ENCODE peak calls at places on chromosomes 6 and 20, in six cellular contexts. N is keratinocyte, R is mammary epithelial cell, P is neural progenitor cell, E is IMR-90, V is HCT116. Q is an unnamed sample.

GRCh38 chr6:159107451-159108260 is 61.5 kb upstream of the FNDC1 start:
- DNase-seq in N (no peak), R (no peak), P (no peak), E (no peak), V (no peak), Q (no peak)

GRCh38 chr6:7267521-7268091 is 45.4 kb downstream of the SSR1 start:
- DNase-seq in N (peak), R (peak), P (no peak), E (peak), V (peak), Q (peak)

GRCh38 chr20:36312724-36313441 is 6.7 kb downstream of the DLGAP4 start:
- DNase-seq in N (no peak), R (no peak), P (no peak), E (no peak), V (no peak), Q (no peak)

GRCh38 chr6:166553563-166554271 is 32.8 kb downstream of the RAMACL start:
- DNase-seq in N (peak), R (peak), P (no peak), E (peak), V (no peak), Q (peak)

GRCh38 chr20:45218636-45219035 is 2.5 kb upstream of the SEMG2 start:
- DNase-seq in N (no peak), R (no peak), P (no peak), E (no peak), V (no peak), Q (no peak)

GRCh38 chr6:151320140-151320539 is 71.2 kb downstream of the ZBTB2 start:
- DNase-seq in N (no peak), R (no peak), P (no peak), E (no peak), V (no peak), Q (no peak)

GRCh38 chr6:111713196-111713705 is 107.6 kb upstream of the TRAF3IP2 start:
- DNase-seq in N (no peak), R (no peak), P (no peak), E (no peak), V (no peak), Q (no peak)

GRCh38 chr6:118630067-118630466 is 21.3 kb downstream of the CEP85L start:
- DNase-seq in N (no peak), R (no peak), P (no peak), E (no peak), V (no peak), Q (no peak)

GRCh38 chr20:4937422-4938319 is 63.6 kb downstream of the SLC23A2 start:
- DNase-seq in N (no peak), R (no peak), P (no peak), E (peak), V (no peak), Q (no peak)

GRCh38 chr6:134678436-134678889 is 271.4 kb downstream of the ALDH8A1 start:
- DNase-seq in N (no peak), R (no peak), P (no peak), E (peak), V (no peak), Q (peak)

GRCh38 chr20:48983423-48984400 is 62.2 kb downstream of the ARFGEF2 start:
- DNase-seq in N (peak), R (peak), P (no peak), E (peak), V (no peak), Q (peak)

GRCh38 chr6:20969551-20969950 is 435.3 kb downstream of the CDKAL1 start:
- DNase-seq in N (no peak), R (peak), P (no peak), E (no peak), V (no peak), Q (no peak)

GRCh38 chr20:22411568-22412450 is 172.6 kb downstream of the FOXA2 start:
- DNase-seq in N (no peak), R (no peak), P (no peak), E (no peak), V (no peak), Q (peak)

GRCh38 chr6:16286151-16286522 is 47.8 kb downstream of the GMPR start:
- DNase-seq in N (no peak), R (no peak), P (peak), E (peak), V (peak), Q (no peak)

GRCh38 chr20:44537993-44538392 is 16.1 kb upstream of the SERINC3 start:
- DNase-seq in N (no peak), R (no peak), P (no peak), E (peak), V (no peak), Q (no peak)

GRCh38 chr6:76448109-76448508 is 375.6 kb upstream of the IMPG1 start:
- DNase-seq in N (no peak), R (no peak), P (no peak), E (no peak), V (no peak), Q (no peak)

GRCh38 chr6:87697581-87698552 is 4.2 kb downstream of the AKIRIN2 start:
- DNase-seq in N (no peak), R (peak), P (peak), E (peak), V (no peak), Q (peak)

GRCh38 chr6:111696814-111697213 is 91.1 kb upstream of the TRAF3IP2 start:
- DNase-seq in N (no peak), R (no peak), P (no peak), E (no peak), V (no peak), Q (no peak)

GRCh38 chr6:34243901-34244884 is 4.6 kb downstream of the SMIM29 start:
- DNase-seq in N (peak), R (peak), P (no peak), E (peak), V (peak), Q (peak)

GRCh38 chr6:16712931-16713484 is 48.3 kb downstream of the ATXN1 start:
- DNase-seq in N (peak), R (peak), P (no peak), E (peak), V (peak), Q (peak)

GRCh38 chr6:63816401-63816975 is 180.9 kb downstream of the PHF3 start:
- DNase-seq in N (no peak), R (no peak), P (no peak), E (no peak), V (no peak), Q (no peak)

DNA sequence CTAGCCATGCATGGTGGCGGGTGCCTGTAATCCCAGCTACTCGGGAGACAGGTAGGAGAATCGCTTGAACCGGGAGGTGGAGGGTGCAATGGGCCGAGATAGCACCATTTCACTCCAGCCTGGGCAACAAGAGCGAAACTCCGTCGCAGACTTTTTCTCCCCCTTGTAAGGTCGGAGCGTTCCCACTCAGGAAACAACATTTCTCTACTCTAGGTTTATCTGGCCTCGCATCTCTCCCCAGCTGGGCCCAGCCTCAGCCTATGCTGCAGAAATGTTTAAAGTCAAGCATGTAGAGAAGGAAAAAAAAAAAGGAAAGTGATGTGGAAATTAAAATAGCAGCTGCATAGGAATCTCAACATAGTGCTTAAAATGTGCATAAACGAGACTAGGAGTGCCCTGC is 172.3 kb downstream of the TRIM27 start:
- DNase-seq in N (no peak), R (no peak), P (no peak), E (no peak), V (no peak), Q (no peak)
- TF ChIP-seq CTCF in N (no peak), R (no peak), P (no peak), E (no peak), V (no peak), Q (no peak)

GRCh38 chr6:35719407-35719829 is 17.4 kb upstream of the ARMC12 start:
- DNase-seq in N (no peak), R (no peak), P (no peak), E (no peak), V (no peak), Q (no peak)
- H3K4me2 ChIP-seq in N (no peak), R (no peak), P (peak), E (peak), V (no peak), Q (peak)

DNA sequence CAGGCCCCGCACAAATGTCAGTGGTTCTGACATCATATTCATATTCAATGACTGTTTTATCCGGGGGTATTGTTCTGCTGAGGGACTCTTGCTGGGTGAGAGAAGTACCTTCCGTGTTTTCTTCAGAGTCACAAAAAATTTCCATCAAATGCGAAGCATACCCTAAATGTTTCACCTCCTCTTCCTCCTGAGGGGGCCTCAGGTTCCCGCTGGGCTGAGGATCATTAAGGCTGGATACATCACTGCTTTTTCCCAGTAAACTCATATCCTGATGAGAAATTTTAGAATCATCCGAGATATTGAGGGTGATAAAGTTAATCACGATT is 42.8 kb downstream of the IL20RA start:
- DNase-seq in N (no peak), R (no peak), P (no peak), E (no peak), V (no peak), Q (no peak)
- H3K9ac ChIP-seq in N (no peak), R (no peak), P (no peak), E (no peak), V (peak), Q (no peak)

DNA sequence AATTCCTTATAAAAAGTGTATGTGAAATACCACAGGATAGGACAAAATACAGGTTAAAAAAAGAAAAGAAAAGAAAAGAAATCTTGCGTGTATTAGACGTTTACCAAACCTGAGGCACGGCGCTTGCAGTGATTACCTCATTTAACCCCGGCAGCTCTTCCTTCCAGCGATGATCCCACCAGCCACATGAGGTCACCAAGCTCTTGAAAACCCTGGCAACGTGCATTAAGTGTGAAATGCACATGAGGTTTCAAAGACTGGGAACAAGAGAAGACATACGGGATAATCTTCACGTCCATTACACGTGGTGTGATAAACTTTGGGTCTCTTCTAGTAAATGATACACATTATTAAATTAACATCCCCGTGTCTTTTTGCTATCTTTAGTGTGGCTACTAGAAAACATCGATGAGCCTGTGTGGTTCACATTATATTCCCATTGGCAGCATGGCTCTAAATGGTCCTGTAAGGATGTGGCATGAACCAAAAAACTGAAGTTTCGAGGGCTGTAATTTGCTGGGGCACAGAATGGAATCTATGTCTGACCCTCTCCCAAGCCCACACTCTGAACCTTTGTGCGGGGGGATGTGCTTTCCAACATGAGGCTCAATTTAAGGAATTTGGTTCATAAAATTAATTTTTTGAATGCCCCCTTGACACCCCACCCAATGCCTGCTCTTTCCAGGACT is 59.2 kb upstream of the THBS2 start:
- DNase-seq in N (no peak), R (no peak), P (no peak), E (no peak), V (no peak), Q (no peak)
- TF ChIP-seq CTCF in N (no peak), R (no peak), P (no peak), E (no peak), V (no peak), Q (no peak)

GRCh38 chr6:39951198-39951597 is 16.9 kb upstream of the MOCS1 start:
- DNase-seq in N (no peak), R (no peak), P (no peak), E (no peak), V (no peak), Q (no peak)

GRCh38 chr6:39945626-39946025 is 11.4 kb upstream of the MOCS1 start:
- DNase-seq in N (peak), R (peak), P (no peak), E (no peak), V (no peak), Q (no peak)

GRCh38 chr6:39947611-39948068 is 13.4 kb upstream of the MOCS1 start:
- DNase-seq in N (no peak), R (no peak), P (no peak), E (no peak), V (no peak), Q (no peak)

GRCh38 chr6:39950125-39950720 is 16.0 kb upstream of the MOCS1 start:
- DNase-seq in N (no peak), R (no peak), P (no peak), E (no peak), V (no peak), Q (no peak)

DNA sequence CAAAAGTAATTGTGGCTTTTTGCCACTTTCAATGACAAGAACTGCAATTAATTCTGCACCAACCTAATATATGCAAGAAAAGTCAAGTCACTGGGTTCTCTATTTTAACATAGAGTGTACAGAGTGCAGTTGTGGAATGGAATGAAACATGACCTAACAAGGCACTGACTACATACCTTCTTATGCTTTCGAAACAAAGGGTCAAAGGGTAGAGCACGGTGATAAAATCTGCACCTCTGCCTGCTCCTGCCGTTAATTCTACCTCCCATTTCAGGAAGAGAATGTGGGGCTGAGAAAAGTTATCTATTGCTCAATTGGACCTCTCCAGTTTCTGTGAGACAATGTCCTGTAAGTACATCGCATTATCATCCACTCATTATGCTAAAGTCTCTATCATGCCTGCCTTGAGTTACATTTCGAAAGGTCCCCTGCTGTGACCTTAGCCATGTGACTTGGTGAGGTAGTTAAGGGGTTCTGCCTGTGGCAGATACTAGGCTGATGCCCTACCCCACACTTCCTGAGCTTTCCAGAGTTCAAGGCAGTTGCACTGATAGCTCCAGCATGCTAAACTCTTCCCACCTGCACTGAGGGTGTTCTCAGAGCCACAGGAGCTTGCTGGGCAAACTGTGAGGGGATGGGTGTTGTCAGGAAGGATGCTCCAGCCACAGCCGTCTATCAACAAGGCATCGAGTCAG is 14.0 kb upstream of the MOCS1 start:
- DNase-seq in N (no peak), R (no peak), P (no peak), E (no peak), V (no peak), Q (no peak)
- H3K4me2 ChIP-seq in N (no peak), R (no peak), P (no peak), E (no peak), V (no peak), Q (no peak)

GRCh38 chr20:40689943-40690835 is 1.2 kb upstream of the MAFB start:
- DNase-seq in N (peak), R (peak), P (peak), E (peak), V (peak), Q (peak)
- H3K9ac ChIP-seq in N (peak), R (peak), P (no peak), E (peak), V (peak), Q (peak)